ENCODE peak calls at places on chromosomes 6 and 20, in ten cellular contexts. One of them, this sample, is unnamed.

GRCh38 chr6:36735110-36735971 is 37.7 kb downstream of the RAB44 start:
- DNase-seq in cardiac fibroblast: peak
- DNase-seq in fibroblast of lung: peak
- DNase-seq in brain microvascular endothelial cell: peak
- DNase-seq in AG10803: peak
- DNase-seq in AG09309: peak
- DNase-seq in choroid plexus epithelial cell: peak
- DNase-seq in heart right ventricle: peak
- DNase-seq in Peyer's patch: no peak
- DNase-seq in HL-60: peak
- DNase-seq in this sample: no peak

GRCh38 chr20:42218566-42218965 is 600.4 kb upstream of the CHD6 start:
- DNase-seq in cardiac fibroblast: no peak
- DNase-seq in fibroblast of lung: no peak
- DNase-seq in brain microvascular endothelial cell: no peak
- DNase-seq in AG10803: no peak
- DNase-seq in AG09309: no peak
- DNase-seq in choroid plexus epithelial cell: no peak
- DNase-seq in heart right ventricle: no peak
- DNase-seq in Peyer's patch: no peak
- DNase-seq in HL-60: no peak
- DNase-seq in this sample: no peak

GRCh38 chr6:111922454-111923297 is 49.4 kb upstream of the FYN start:
- DNase-seq in cardiac fibroblast: peak
- DNase-seq in fibroblast of lung: peak
- DNase-seq in brain microvascular endothelial cell: no peak
- DNase-seq in AG10803: peak
- DNase-seq in AG09309: peak
- DNase-seq in choroid plexus epithelial cell: peak
- DNase-seq in heart right ventricle: no peak
- DNase-seq in Peyer's patch: no peak
- DNase-seq in HL-60: peak
- DNase-seq in this sample: no peak

GRCh38 chr20:25046181-25046641 is 11.7 kb downstream of the ACSS1 start:
- DNase-seq in cardiac fibroblast: no peak
- DNase-seq in fibroblast of lung: no peak
- DNase-seq in brain microvascular endothelial cell: no peak
- DNase-seq in AG10803: no peak
- DNase-seq in AG09309: no peak
- DNase-seq in choroid plexus epithelial cell: no peak
- DNase-seq in heart right ventricle: peak
- DNase-seq in Peyer's patch: no peak
- DNase-seq in HL-60: no peak
- DNase-seq in this sample: no peak

GRCh38 chr6:84738996-84739865 is 25.2 kb downstream of the TBX18 start:
- DNase-seq in cardiac fibroblast: no peak
- DNase-seq in fibroblast of lung: no peak
- DNase-seq in brain microvascular endothelial cell: no peak
- DNase-seq in AG10803: no peak
- DNase-seq in AG09309: no peak
- DNase-seq in choroid plexus epithelial cell: no peak
- DNase-seq in heart right ventricle: no peak
- DNase-seq in Peyer's patch: no peak
- DNase-seq in HL-60: no peak
- DNase-seq in this sample: no peak

GRCh38 chr6:43951063-43951755 is 176.0 kb downstream of the MRPL14 start:
- DNase-seq in cardiac fibroblast: peak
- DNase-seq in fibroblast of lung: no peak
- DNase-seq in brain microvascular endothelial cell: no peak
- DNase-seq in AG10803: peak
- DNase-seq in AG09309: no peak
- DNase-seq in choroid plexus epithelial cell: peak
- DNase-seq in heart right ventricle: peak
- DNase-seq in Peyer's patch: no peak
- DNase-seq in HL-60: peak
- DNase-seq in this sample: no peak

GRCh38 chr20:32359633-32360332 is 1.7 kb downstream of the ASXL1 start:
- DNase-seq in cardiac fibroblast: peak
- DNase-seq in fibroblast of lung: peak
- DNase-seq in brain microvascular endothelial cell: peak
- DNase-seq in AG10803: peak
- DNase-seq in AG09309: no peak
- DNase-seq in choroid plexus epithelial cell: peak
- DNase-seq in heart right ventricle: peak
- DNase-seq in Peyer's patch: no peak
- DNase-seq in HL-60: no peak
- DNase-seq in this sample: no peak

GRCh38 chr20:37991506-37992302 is 41.6 kb downstream of the TTI1 start:
- DNase-seq in cardiac fibroblast: no peak
- DNase-seq in fibroblast of lung: no peak
- DNase-seq in brain microvascular endothelial cell: no peak
- DNase-seq in AG10803: no peak
- DNase-seq in AG09309: no peak
- DNase-seq in choroid plexus epithelial cell: no peak
- DNase-seq in heart right ventricle: no peak
- DNase-seq in Peyer's patch: no peak
- DNase-seq in HL-60: no peak
- DNase-seq in this sample: no peak

GRCh38 chr6:89146748-89147715 is 1.2 kb downstream of the PM20D2 start:
- DNase-seq in cardiac fibroblast: peak
- DNase-seq in fibroblast of lung: peak
- DNase-seq in brain microvascular endothelial cell: no peak
- DNase-seq in AG10803: peak
- DNase-seq in AG09309: no peak
- DNase-seq in choroid plexus epithelial cell: peak
- DNase-seq in heart right ventricle: peak
- DNase-seq in Peyer's patch: no peak
- DNase-seq in HL-60: no peak
- DNase-seq in this sample: no peak

GRCh38 chr6:137764464-137764863 is 102.6 kb upstream of the TNFAIP3 start:
- DNase-seq in cardiac fibroblast: peak
- DNase-seq in fibroblast of lung: peak
- DNase-seq in brain microvascular endothelial cell: peak
- DNase-seq in AG10803: peak
- DNase-seq in AG09309: peak
- DNase-seq in choroid plexus epithelial cell: peak
- DNase-seq in heart right ventricle: no peak
- DNase-seq in Peyer's patch: no peak
- DNase-seq in HL-60: no peak
- DNase-seq in this sample: no peak

GRCh38 chr20:61861858-61862257 is 203.8 kb downstream of the TAF4 start:
- DNase-seq in cardiac fibroblast: no peak
- DNase-seq in fibroblast of lung: no peak
- DNase-seq in brain microvascular endothelial cell: no peak
- DNase-seq in AG10803: no peak
- DNase-seq in AG09309: no peak
- DNase-seq in choroid plexus epithelial cell: no peak
- DNase-seq in heart right ventricle: no peak
- DNase-seq in Peyer's patch: no peak
- DNase-seq in HL-60: no peak
- DNase-seq in this sample: no peak

GRCh38 chr6:76609160-76609559 is 536.7 kb upstream of the IMPG1 start:
- DNase-seq in cardiac fibroblast: no peak
- DNase-seq in fibroblast of lung: no peak
- DNase-seq in brain microvascular endothelial cell: no peak
- DNase-seq in AG10803: no peak
- DNase-seq in AG09309: no peak
- DNase-seq in choroid plexus epithelial cell: no peak
- DNase-seq in heart right ventricle: no peak
- DNase-seq in Peyer's patch: no peak
- DNase-seq in HL-60: no peak
- DNase-seq in this sample: no peak

GRCh38 chr6:2940010-2940850 is 31.1 kb downstream of the SERPINB6 start:
- DNase-seq in cardiac fibroblast: no peak
- DNase-seq in fibroblast of lung: no peak
- DNase-seq in brain microvascular endothelial cell: no peak
- DNase-seq in AG10803: no peak
- DNase-seq in AG09309: no peak
- DNase-seq in choroid plexus epithelial cell: no peak
- DNase-seq in heart right ventricle: no peak
- DNase-seq in Peyer's patch: peak
- DNase-seq in HL-60: no peak
- DNase-seq in this sample: peak

GRCh38 chr20:53897884-53898557 is 172.4 kb downstream of the BCAS1 start:
- DNase-seq in cardiac fibroblast: no peak
- DNase-seq in fibroblast of lung: no peak
- DNase-seq in brain microvascular endothelial cell: no peak
- DNase-seq in AG10803: no peak
- DNase-seq in AG09309: no peak
- DNase-seq in choroid plexus epithelial cell: no peak
- DNase-seq in heart right ventricle: peak
- DNase-seq in Peyer's patch: no peak
- DNase-seq in HL-60: no peak
- DNase-seq in this sample: no peak

GRCh38 chr6:82612475-82612874 is 248.9 kb downstream of the TPBG start:
- DNase-seq in cardiac fibroblast: no peak
- DNase-seq in fibroblast of lung: peak
- DNase-seq in brain microvascular endothelial cell: no peak
- DNase-seq in AG10803: no peak
- DNase-seq in AG09309: peak
- DNase-seq in choroid plexus epithelial cell: no peak
- DNase-seq in heart right ventricle: no peak
- DNase-seq in Peyer's patch: no peak
- DNase-seq in HL-60: no peak
- DNase-seq in this sample: no peak

GRCh38 chr6:6764764-6765434 is 176.4 kb downstream of the LY86 start:
- DNase-seq in cardiac fibroblast: no peak
- DNase-seq in fibroblast of lung: no peak
- DNase-seq in brain microvascular endothelial cell: no peak
- DNase-seq in AG10803: no peak
- DNase-seq in AG09309: no peak
- DNase-seq in choroid plexus epithelial cell: no peak
- DNase-seq in heart right ventricle: no peak
- DNase-seq in Peyer's patch: no peak
- DNase-seq in HL-60: no peak
- DNase-seq in this sample: no peak

GRCh38 chr6:79082304-79082703 is 4.2 kb upstream of the PHIP start:
- DNase-seq in cardiac fibroblast: no peak
- DNase-seq in fibroblast of lung: no peak
- DNase-seq in brain microvascular endothelial cell: no peak
- DNase-seq in AG10803: no peak
- DNase-seq in AG09309: no peak
- DNase-seq in choroid plexus epithelial cell: no peak
- DNase-seq in heart right ventricle: no peak
- DNase-seq in Peyer's patch: no peak
- DNase-seq in HL-60: no peak
- DNase-seq in this sample: no peak

GRCh38 chr6:42403415-42403814 is 48.3 kb downstream of the TRERF1 start:
- DNase-seq in cardiac fibroblast: no peak
- DNase-seq in fibroblast of lung: peak
- DNase-seq in brain microvascular endothelial cell: no peak
- DNase-seq in AG10803: peak
- DNase-seq in AG09309: no peak
- DNase-seq in choroid plexus epithelial cell: peak
- DNase-seq in heart right ventricle: no peak
- DNase-seq in Peyer's patch: no peak
- DNase-seq in HL-60: no peak
- DNase-seq in this sample: no peak
- H3K4me3 ChIP-seq in cardiac fibroblast: no peak
- H3K4me3 ChIP-seq in fibroblast of lung: no peak
- H3K4me3 ChIP-seq in brain microvascular endothelial cell: no peak
- H3K4me3 ChIP-seq in AG10803: no peak
- H3K4me3 ChIP-seq in AG09309: no peak
- H3K4me3 ChIP-seq in choroid plexus epithelial cell: no peak
- H3K4me3 ChIP-seq in heart right ventricle: no peak
- H3K4me3 ChIP-seq in Peyer's patch: no peak
- H3K4me3 ChIP-seq in HL-60: no peak
- H3K4me3 ChIP-seq in this sample: no peak

DNA sequence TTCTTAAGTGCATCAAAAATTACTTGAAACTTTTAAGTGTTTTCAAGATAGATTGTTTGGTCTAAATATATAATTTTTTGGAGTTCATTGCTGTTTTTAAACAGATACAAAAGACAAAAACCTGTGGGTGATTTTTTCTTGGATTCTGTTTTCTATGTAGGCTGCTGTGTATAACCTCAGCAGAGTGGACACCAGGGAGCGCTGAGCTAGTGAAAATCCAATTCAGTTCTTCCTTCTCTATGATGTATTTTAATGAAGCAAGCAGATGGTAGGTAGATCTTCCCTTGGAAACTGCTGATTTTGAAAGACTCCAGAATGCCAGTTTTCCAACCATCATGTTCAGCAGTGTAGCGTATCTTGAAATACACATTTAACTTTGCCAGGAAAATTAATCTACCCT is 177.9 kb downstream of the PHF3 start:
- DNase-seq in cardiac fibroblast: peak
- DNase-seq in fibroblast of lung: no peak
- DNase-seq in brain microvascular endothelial cell: no peak
- DNase-seq in AG10803: no peak
- DNase-seq in AG09309: no peak
- DNase-seq in choroid plexus epithelial cell: peak
- DNase-seq in heart right ventricle: no peak
- DNase-seq in Peyer's patch: no peak
- DNase-seq in HL-60: no peak
- DNase-seq in this sample: no peak
- TF ChIP-seq CTCF in cardiac fibroblast: no peak
- TF ChIP-seq CTCF in fibroblast of lung: no peak
- TF ChIP-seq CTCF in brain microvascular endothelial cell: peak
- TF ChIP-seq CTCF in AG10803: peak
- TF ChIP-seq CTCF in AG09309: no peak
- TF ChIP-seq CTCF in choroid plexus epithelial cell: peak
- TF ChIP-seq CTCF in heart right ventricle: no peak
- TF ChIP-seq CTCF in Peyer's patch: no peak
- TF ChIP-seq CTCF in HL-60: no peak
- TF ChIP-seq CTCF in this sample: no peak

GRCh38 chr6:24911983-24912382 is 23.8 kb downstream of the RIPOR2 start:
- DNase-seq in cardiac fibroblast: no peak
- DNase-seq in fibroblast of lung: no peak
- DNase-seq in brain microvascular endothelial cell: no peak
- DNase-seq in AG10803: no peak
- DNase-seq in AG09309: no peak
- DNase-seq in choroid plexus epithelial cell: no peak
- DNase-seq in heart right ventricle: no peak
- DNase-seq in Peyer's patch: no peak
- DNase-seq in HL-60: no peak
- DNase-seq in this sample: no peak
- H3K4me3 ChIP-seq in cardiac fibroblast: no peak
- H3K4me3 ChIP-seq in fibroblast of lung: no peak
- H3K4me3 ChIP-seq in brain microvascular endothelial cell: no peak
- H3K4me3 ChIP-seq in AG10803: peak
- H3K4me3 ChIP-seq in AG09309: peak
- H3K4me3 ChIP-seq in choroid plexus epithelial cell: no peak
- H3K4me3 ChIP-seq in heart right ventricle: no peak
- H3K4me3 ChIP-seq in Peyer's patch: no peak
- H3K4me3 ChIP-seq in HL-60: no peak
- H3K4me3 ChIP-seq in this sample: peak

DNA sequence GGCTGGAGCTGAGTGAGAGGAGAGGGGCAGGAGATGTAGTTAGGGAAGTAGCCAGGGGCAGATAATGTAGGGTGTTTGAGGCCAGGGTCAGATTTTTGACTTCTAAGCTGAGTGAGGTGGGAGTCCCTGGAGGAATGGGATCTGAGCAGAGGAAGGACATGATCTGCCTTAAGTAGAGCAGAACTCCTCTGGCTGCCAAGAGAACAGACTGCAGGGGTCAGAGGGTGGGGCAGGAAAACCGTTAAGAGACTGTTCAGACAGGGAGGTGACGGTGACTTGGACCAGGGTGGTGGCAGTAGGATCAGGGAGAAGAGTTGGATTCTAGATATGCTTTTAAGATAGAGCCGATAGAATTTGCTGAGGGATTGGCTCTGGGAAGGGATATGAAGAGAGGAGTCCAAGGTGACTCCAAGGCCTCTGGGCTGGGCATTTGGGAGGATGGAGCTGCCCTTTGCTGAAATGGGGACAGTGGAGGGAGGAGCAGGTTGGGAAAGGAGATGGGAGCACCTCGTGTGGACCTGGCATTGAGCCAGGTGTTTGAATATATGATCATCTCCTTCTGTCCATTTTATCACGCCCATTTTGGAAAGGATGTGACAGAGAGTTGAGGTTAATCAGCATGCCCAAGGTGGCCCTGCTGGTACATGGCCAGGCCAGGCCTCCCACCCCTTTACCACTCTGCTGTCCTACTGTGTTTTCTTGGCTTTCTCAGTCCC is 18.8 kb downstream of the EYA2 start:
- DNase-seq in cardiac fibroblast: no peak
- DNase-seq in fibroblast of lung: no peak
- DNase-seq in brain microvascular endothelial cell: no peak
- DNase-seq in AG10803: no peak
- DNase-seq in AG09309: no peak
- DNase-seq in choroid plexus epithelial cell: no peak
- DNase-seq in heart right ventricle: no peak
- DNase-seq in Peyer's patch: no peak
- DNase-seq in HL-60: no peak
- DNase-seq in this sample: no peak
- TF ChIP-seq CTCF in cardiac fibroblast: no peak
- TF ChIP-seq CTCF in fibroblast of lung: no peak
- TF ChIP-seq CTCF in brain microvascular endothelial cell: no peak
- TF ChIP-seq CTCF in AG10803: no peak
- TF ChIP-seq CTCF in AG09309: no peak
- TF ChIP-seq CTCF in choroid plexus epithelial cell: no peak
- TF ChIP-seq CTCF in heart right ventricle: no peak
- TF ChIP-seq CTCF in Peyer's patch: no peak
- TF ChIP-seq CTCF in HL-60: no peak
- TF ChIP-seq CTCF in this sample: no peak

This sample was measured in GM12864.